ENCODE peak calls at places on chromosomes 1 and 21, in seven cellular contexts. J, B, L, N, H, D and V are unnamed samples.

GRCh38 chr1:16967095-16967567 is 13.3 kb downstream of the MFAP2 start:
- DNase-seq in D (no peak), H (no peak), N (no peak), J (peak; percentile 70), B (no peak), L (no peak), V (no peak)

GRCh38 chr1:49765034-49765433 is 258.7 kb downstream of the AGBL4 start:
- DNase-seq in J (peak; percentile 5), B (peak; percentile 51), D (no peak), N (no peak), L (no peak), H (peak; percentile 1), V (peak; percentile 19)

GRCh38 chr21:34523019-34523418 is 11.0 kb upstream of the KCNE1 start:
- DNase-seq in J (no peak), D (no peak), H (peak; percentile 50), L (no peak), B (no peak), N (no peak), V (no peak)

GRCh38 chr1:6507037-6507428 is 15.6 kb upstream of the PLEKHG5 start:
- DNase-seq in N (no peak), D (no peak), L (no peak), B (no peak), J (peak; percentile 24), H (no peak), V (no peak)

GRCh38 chr1:206685749-206686485 is 1.2 kb downstream of the MAPKAPK2 start:
- DNase-seq in D (no peak), N (peak; percentile 24), L (peak; percentile 66), J (peak; percentile 78), B (no peak), H (peak; percentile 54), V (peak; percentile 87)

GRCh38 chr1:185960377-185961151 is 226.4 kb downstream of the HMCN1 start:
- DNase-seq in L (no peak), B (no peak), N (no peak), J (no peak), H (no peak), D (no peak), V (no peak)

GRCh38 chr1:24392604-24392946 is 21.0 kb downstream of the STPG1 start:
- DNase-seq in B (no peak), N (no peak), H (no peak), D (no peak), L (no peak), J (no peak), V (no peak)

GRCh38 chr1:223748405-223748772 is 36.0 kb downstream of the CAPN2 start:
- DNase-seq in L (no peak), H (no peak), B (no peak), D (no peak), J (no peak), N (no peak), V (no peak)

GRCh38 chr1:79839882-79840281 is 833.4 kb upstream of the ADGRL4 start:
- DNase-seq in H (no peak), J (no peak), L (no peak), D (no peak), N (no peak), B (no peak), V (no peak)

GRCh38 chr1:160834945-160835565 is 27.6 kb downstream of the CD244 start:
- DNase-seq in B (no peak), H (peak; percentile 22), J (peak; percentile 23), N (peak; percentile 22), D (no peak), L (peak; percentile 58), V (no peak)

GRCh38 chr1:245788269-245788668 is 633.5 kb downstream of the KIF26B start:
- DNase-seq in J (no peak), L (no peak), D (no peak), B (no peak), H (no peak), N (no peak), V (no peak)

GRCh38 chr1:172320723-172321122 is 99.8 kb upstream of the C1orf105 start:
- DNase-seq in B (no peak), D (no peak), L (no peak), H (no peak), N (no peak), J (no peak), V (no peak)

GRCh38 chr1:109509176-109510134 is at the start of gene AMIGO1:
- DNase-seq in H (no peak), L (peak; percentile 75), B (peak; percentile 80), D (no peak), N (no peak), J (peak; percentile 94), V (peak; percentile 70)

GRCh38 chr1:227899141-227899819 is 48.5 kb downstream of the WNT9A start:
- DNase-seq in N (no peak), L (no peak), J (no peak), D (no peak), B (peak; percentile 47), H (no peak), V (no peak)

GRCh38 chr1:203702130-203702577 is 62.8 kb upstream of the LAX1 start:
- DNase-seq in N (peak; percentile 35), L (peak; percentile 84), H (peak; percentile 36), D (peak; percentile 40), J (peak; percentile 74), B (peak; percentile 90), V (peak; percentile 71)

GRCh38 chr1:62425041-62425440 is 11.8 kb upstream of the USP1 start:
- DNase-seq in L (peak; percentile 15), H (peak; percentile 50), B (no peak), N (no peak), J (peak; percentile 37), D (no peak), V (no peak)

GRCh38 chr21:42490735-42491134 is 5.3 kb downstream of the RSPH1 start:
- DNase-seq in D (no peak), L (no peak), H (no peak), B (no peak), J (no peak), N (no peak), V (no peak)

GRCh38 chr1:67170751-67171573 is 4.7 kb downstream of the IL23R start:
- DNase-seq in N (no peak), J (no peak), L (no peak), B (no peak), D (no peak), H (no peak), V (no peak)

GRCh38 chr1:224432672-224433040 is 1.9 kb downstream of the WDR26 start:
- DNase-seq in B (no peak), L (peak; percentile 62), N (no peak), D (no peak), J (peak; percentile 31), H (no peak), V (no peak)

GRCh38 chr1:240906477-240906876 is 294.5 kb upstream of the GREM2 start:
- DNase-seq in N (no peak), J (peak; percentile 14), D (no peak), L (no peak), H (no peak), B (no peak), V (no peak)

GRCh38 chr1:8315573-8316475 is 2.1 kb upstream of the SLC45A1 start:
- DNase-seq in B (peak; percentile 55), H (peak; percentile 69), J (peak; percentile 47), L (no peak), N (no peak), D (no peak), V (no peak)

GRCh38 chr1:158148458-158148857 is 32.2 kb upstream of the CD1D start:
- DNase-seq in J (no peak), N (no peak), L (no peak), B (no peak), D (no peak), H (no peak), V (no peak)

GRCh38 chr1:178581351-178581951 is 68.5 kb downstream of the TEX35 start:
- DNase-seq in J (no peak), N (no peak), D (peak; percentile 72), L (no peak), H (no peak), B (peak; percentile 62), V (no peak)

DNA sequence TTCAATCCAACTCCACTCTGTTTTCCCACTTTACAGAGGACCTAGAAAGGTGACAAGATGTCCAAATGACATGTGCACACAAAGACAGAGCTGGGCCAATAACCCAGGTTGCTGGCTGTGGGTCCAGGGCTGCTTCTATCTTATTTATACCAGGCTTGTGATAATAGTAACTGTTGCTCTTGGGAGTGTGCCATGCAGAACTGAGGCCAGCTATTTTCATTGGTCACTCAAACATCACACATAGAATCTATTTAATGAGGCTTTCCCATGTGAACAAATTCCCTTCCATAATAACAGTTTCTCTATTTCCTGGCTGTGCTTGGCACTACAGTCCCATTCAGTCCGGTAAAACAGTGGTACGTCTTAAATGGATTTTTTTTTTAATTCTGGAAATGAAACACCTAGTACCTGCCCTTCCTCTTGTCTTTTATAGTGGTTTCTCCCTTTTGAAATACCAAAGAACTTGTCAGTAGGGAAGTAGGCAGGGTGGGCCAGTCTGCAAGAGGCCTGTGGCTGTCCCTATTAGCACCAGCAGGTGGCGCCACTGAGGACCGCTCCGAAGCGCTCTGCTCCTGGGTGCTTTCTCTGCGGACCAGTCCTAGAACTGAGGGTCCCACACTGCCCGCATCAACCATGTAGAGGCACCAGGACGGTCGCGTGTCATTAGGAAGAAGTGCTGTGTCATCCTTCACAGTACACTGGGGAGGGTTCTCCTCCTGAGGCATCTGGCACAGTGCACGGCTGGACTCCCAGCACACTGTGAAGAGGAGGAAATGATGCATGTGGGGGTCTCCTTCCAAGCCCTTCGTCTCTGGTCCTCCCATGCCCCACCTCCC is 52.1 kb downstream of the GPR161 start:
- DNase-seq in J (peak; percentile 74), N (peak; percentile 18), D (no peak), B (peak; percentile 93), H (peak; percentile 11), L (peak; percentile 81), V (peak; percentile 47)
- TF ChIP-seq JUND in J (no peak), N (no peak), D (no peak), B (no peak), H (no peak), L (no peak), V (no peak)

GRCh38 chr21:31879251-31879650 is 6.4 kb downstream of the HUNK start:
- DNase-seq in H (no peak), N (no peak), J (no peak), B (no peak), L (no peak), D (no peak), V (no peak)
- TF ChIP-seq JUND in H (no peak), N (no peak), J (no peak), B (no peak), L (no peak), D (no peak), V (no peak)

GRCh38 chr1:64966158-64966963 is at the start of gene JAK1:
- DNase-seq in D (no peak), B (peak; percentile 87), L (peak; percentile 89), N (no peak), H (peak; percentile 54), J (peak; percentile 99), V (peak; percentile 73)
- TF ChIP-seq JUND in D (no peak), B (no peak), L (peak; percentile 3), N (no peak), H (no peak), J (no peak), V (no peak)

DNA sequence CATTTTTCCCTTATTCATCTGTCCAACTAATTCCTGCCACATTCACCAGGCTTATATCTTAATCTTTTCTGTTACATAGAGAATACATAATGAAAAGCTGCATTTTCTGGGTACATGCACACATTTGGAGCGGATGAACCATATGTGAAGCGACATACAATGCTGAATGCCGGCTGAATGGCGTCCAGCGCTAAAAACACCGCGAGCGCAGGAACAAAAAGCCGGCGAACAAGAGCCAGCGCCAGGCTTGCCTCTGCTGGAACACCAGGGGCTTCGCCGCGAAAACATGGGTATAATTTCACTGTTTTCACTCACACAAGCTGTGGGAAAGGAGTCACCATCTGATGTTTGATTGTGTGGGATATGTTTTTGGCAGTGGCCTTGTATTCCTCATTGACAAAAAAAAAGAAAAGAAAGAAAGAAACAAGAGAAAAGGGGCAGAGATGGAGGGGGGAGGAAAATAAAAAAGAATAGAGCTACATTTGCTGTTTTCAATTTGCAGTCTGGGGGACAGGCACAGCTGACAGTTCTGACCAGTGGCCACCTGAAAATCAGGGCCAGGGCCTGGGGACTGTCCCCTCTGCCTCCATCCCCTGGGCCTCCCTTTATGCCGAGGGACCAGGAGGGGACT is 70.3 kb upstream of the OLIG2 start:
- DNase-seq in N (no peak), B (no peak), H (no peak), D (no peak), L (no peak), J (no peak), V (no peak)
- TF ChIP-seq JUND in N (no peak), B (no peak), H (no peak), D (no peak), L (no peak), J (no peak), V (no peak)